ENCODE peak calls at places on chromosomes 16 and 17, in six cellular contexts. One of them, this sample, is unnamed.
A peak's percentile ranks its signal among the peaks of the same experiment; 100 is the strongest.

GRCh38 chr16:57089406-57089805 is 3.0 kb upstream of the CPNE2 start:
- DNase-seq in heart right ventricle: no peak
- DNase-seq in stimulated activated CD4-positive, alpha-beta T cell treated with anti-CD3 and anti-CD28 coated beads, Interleukin-1b, Interleukin-23, amount 100 ng/mL, for 24 hours: no peak
- DNase-seq in ovary: no peak
- DNase-seq in naive B cell: no peak
- DNase-seq in choroid plexus epithelial cell: no peak
- DNase-seq in this sample: no peak

GRCh38 chr16:13503960-13504635 is 415.9 kb upstream of the ERCC4 start:
- DNase-seq in choroid plexus epithelial cell: no peak
- DNase-seq in heart right ventricle: no peak
- DNase-seq in ovary: no peak
- DNase-seq in naive B cell: no peak
- DNase-seq in stimulated activated CD4-positive, alpha-beta T cell treated with anti-CD3 and anti-CD28 coated beads, Interleukin-1b, Interleukin-23, amount 100 ng/mL, for 24 hours: no peak
- DNase-seq in this sample: no peak

GRCh38 chr16:81478294-81478693 is 33.7 kb downstream of the CMIP start:
- DNase-seq in naive B cell: no peak
- DNase-seq in choroid plexus epithelial cell: no peak
- DNase-seq in ovary: no peak
- DNase-seq in stimulated activated CD4-positive, alpha-beta T cell treated with anti-CD3 and anti-CD28 coated beads, Interleukin-1b, Interleukin-23, amount 100 ng/mL, for 24 hours: no peak
- DNase-seq in heart right ventricle: no peak
- DNase-seq in this sample: no peak

GRCh38 chr16:56356276-56357241 is 68.8 kb downstream of the AMFR start:
- DNase-seq in choroid plexus epithelial cell: peak; percentile 92
- DNase-seq in ovary: peak; percentile 77
- DNase-seq in naive B cell: peak; percentile 41
- DNase-seq in heart right ventricle: peak; percentile 82
- DNase-seq in stimulated activated CD4-positive, alpha-beta T cell treated with anti-CD3 and anti-CD28 coated beads, Interleukin-1b, Interleukin-23, amount 100 ng/mL, for 24 hours: peak; percentile 32
- DNase-seq in this sample: peak; percentile 81

GRCh38 chr17:46922804-46923635 is at the start of gene GOSR2:
- DNase-seq in naive B cell: peak; percentile 94
- DNase-seq in ovary: peak; percentile 94
- DNase-seq in heart right ventricle: peak; percentile 92
- DNase-seq in choroid plexus epithelial cell: peak; percentile 88
- DNase-seq in stimulated activated CD4-positive, alpha-beta T cell treated with anti-CD3 and anti-CD28 coated beads, Interleukin-1b, Interleukin-23, amount 100 ng/mL, for 24 hours: peak; percentile 86
- DNase-seq in this sample: peak; percentile 90

GRCh38 chr17:57463103-57463885 is 207.0 kb downstream of the MSI2 start:
- DNase-seq in heart right ventricle: no peak
- DNase-seq in stimulated activated CD4-positive, alpha-beta T cell treated with anti-CD3 and anti-CD28 coated beads, Interleukin-1b, Interleukin-23, amount 100 ng/mL, for 24 hours: peak; percentile 87
- DNase-seq in naive B cell: no peak
- DNase-seq in choroid plexus epithelial cell: peak; percentile 80
- DNase-seq in ovary: no peak
- DNase-seq in this sample: no peak

GRCh38 chr16:85557976-85558589 is 55.0 kb upstream of the GSE1 start:
- DNase-seq in heart right ventricle: no peak
- DNase-seq in choroid plexus epithelial cell: no peak
- DNase-seq in stimulated activated CD4-positive, alpha-beta T cell treated with anti-CD3 and anti-CD28 coated beads, Interleukin-1b, Interleukin-23, amount 100 ng/mL, for 24 hours: no peak
- DNase-seq in naive B cell: no peak
- DNase-seq in ovary: no peak
- DNase-seq in this sample: no peak

GRCh38 chr17:72185571-72185970 is 64.8 kb downstream of the SOX9 start:
- DNase-seq in naive B cell: no peak
- DNase-seq in heart right ventricle: peak; percentile 46
- DNase-seq in stimulated activated CD4-positive, alpha-beta T cell treated with anti-CD3 and anti-CD28 coated beads, Interleukin-1b, Interleukin-23, amount 100 ng/mL, for 24 hours: no peak
- DNase-seq in ovary: no peak
- DNase-seq in choroid plexus epithelial cell: no peak
- DNase-seq in this sample: no peak

GRCh38 chr17:39486242-39486641 is 25.0 kb downstream of the CDK12 start:
- DNase-seq in ovary: no peak
- DNase-seq in choroid plexus epithelial cell: peak; percentile 58
- DNase-seq in naive B cell: no peak
- DNase-seq in stimulated activated CD4-positive, alpha-beta T cell treated with anti-CD3 and anti-CD28 coated beads, Interleukin-1b, Interleukin-23, amount 100 ng/mL, for 24 hours: no peak
- DNase-seq in heart right ventricle: no peak
- DNase-seq in this sample: no peak

GRCh38 chr16:51651061-51651466 is 500.0 kb upstream of the SALL1 start:
- DNase-seq in ovary: no peak
- DNase-seq in heart right ventricle: no peak
- DNase-seq in stimulated activated CD4-positive, alpha-beta T cell treated with anti-CD3 and anti-CD28 coated beads, Interleukin-1b, Interleukin-23, amount 100 ng/mL, for 24 hours: no peak
- DNase-seq in choroid plexus epithelial cell: no peak
- DNase-seq in naive B cell: no peak
- DNase-seq in this sample: no peak

GRCh38 chr16:11340710-11341109 is 4.5 kb upstream of the RMI2 start:
- DNase-seq in ovary: no peak
- DNase-seq in choroid plexus epithelial cell: no peak
- DNase-seq in naive B cell: no peak
- DNase-seq in heart right ventricle: no peak
- DNase-seq in stimulated activated CD4-positive, alpha-beta T cell treated with anti-CD3 and anti-CD28 coated beads, Interleukin-1b, Interleukin-23, amount 100 ng/mL, for 24 hours: no peak
- DNase-seq in this sample: no peak

GRCh38 chr16:10752843-10753523 is 9.3 kb downstream of the NUBP1 start:
- DNase-seq in choroid plexus epithelial cell: no peak
- DNase-seq in ovary: no peak
- DNase-seq in naive B cell: peak; percentile 77
- DNase-seq in stimulated activated CD4-positive, alpha-beta T cell treated with anti-CD3 and anti-CD28 coated beads, Interleukin-1b, Interleukin-23, amount 100 ng/mL, for 24 hours: no peak
- DNase-seq in heart right ventricle: peak; percentile 49
- DNase-seq in this sample: no peak

GRCh38 chr16:58126451-58126968 is 2.7 kb downstream of the CFAP20 start:
- DNase-seq in heart right ventricle: no peak
- DNase-seq in ovary: no peak
- DNase-seq in naive B cell: no peak
- DNase-seq in stimulated activated CD4-positive, alpha-beta T cell treated with anti-CD3 and anti-CD28 coated beads, Interleukin-1b, Interleukin-23, amount 100 ng/mL, for 24 hours: no peak
- DNase-seq in choroid plexus epithelial cell: no peak
- DNase-seq in this sample: no peak

This sample was measured in AML-193.